ENCODE peak calls at places on chromosomes 11 and 22, in eight cellular contexts. One of them, this sample, is unnamed.

GRCh38 chr11:27705873-27706820 is 5.9 kb upstream of the BDNF start:
- DNase-seq in SK-N-SH: peak; percentile 71
- DNase-seq in suprapubic skin: peak; percentile 50
- DNase-seq in transverse colon: no peak
- DNase-seq in stomach: no peak
- DNase-seq in A549: peak; percentile 53
- DNase-seq in tibial nerve: no peak
- DNase-seq in sigmoid colon: no peak
- DNase-seq in this sample: no peak

GRCh38 chr11:118842369-118842768 is 41.3 kb upstream of the CXCR5 start:
- DNase-seq in transverse colon: no peak
- DNase-seq in sigmoid colon: no peak
- DNase-seq in stomach: no peak
- DNase-seq in tibial nerve: no peak
- DNase-seq in suprapubic skin: no peak
- DNase-seq in SK-N-SH: no peak
- DNase-seq in A549: no peak
- DNase-seq in this sample: no peak

GRCh38 chr11:126502982-126503381 is 147.5 kb downstream of the ST3GAL4 start:
- DNase-seq in transverse colon: no peak
- DNase-seq in stomach: no peak
- DNase-seq in SK-N-SH: no peak
- DNase-seq in A549: no peak
- DNase-seq in sigmoid colon: peak; percentile 44
- DNase-seq in tibial nerve: no peak
- DNase-seq in suprapubic skin: no peak
- DNase-seq in this sample: no peak

GRCh38 chr11:35235944-35236666 is 97.1 kb downstream of the CD44 start:
- DNase-seq in transverse colon: peak; percentile 68
- DNase-seq in stomach: peak; percentile 72
- DNase-seq in tibial nerve: no peak
- DNase-seq in SK-N-SH: no peak
- DNase-seq in A549: peak; percentile 54
- DNase-seq in suprapubic skin: no peak
- DNase-seq in sigmoid colon: no peak
- DNase-seq in this sample: no peak

GRCh38 chr11:31499576-31500178 is 9.7 kb downstream of the IMMP1L start:
- DNase-seq in transverse colon: no peak
- DNase-seq in sigmoid colon: no peak
- DNase-seq in suprapubic skin: no peak
- DNase-seq in A549: no peak
- DNase-seq in SK-N-SH: no peak
- DNase-seq in stomach: no peak
- DNase-seq in tibial nerve: no peak
- DNase-seq in this sample: no peak

GRCh38 chr11:2724653-2725366 is 25.0 kb upstream of the KCNQ1OT1 start:
- DNase-seq in suprapubic skin: no peak
- DNase-seq in SK-N-SH: no peak
- DNase-seq in sigmoid colon: peak; percentile 79
- DNase-seq in A549: no peak
- DNase-seq in transverse colon: no peak
- DNase-seq in tibial nerve: peak; percentile 52
- DNase-seq in stomach: no peak
- DNase-seq in this sample: peak; percentile 54

GRCh38 chr11:107563702-107564101 is 1.8 kb downstream of the ALKBH8 start:
- DNase-seq in suprapubic skin: no peak
- DNase-seq in tibial nerve: no peak
- DNase-seq in stomach: no peak
- DNase-seq in transverse colon: peak; percentile 16
- DNase-seq in A549: peak; percentile 44
- DNase-seq in sigmoid colon: no peak
- DNase-seq in SK-N-SH: peak; percentile 42
- DNase-seq in this sample: peak; percentile 35

GRCh38 chr11:3106736-3107524 is 49.7 kb upstream of the CARS1 start:
- DNase-seq in sigmoid colon: peak; percentile 63
- DNase-seq in transverse colon: no peak
- DNase-seq in SK-N-SH: peak; percentile 23
- DNase-seq in stomach: peak; percentile 20
- DNase-seq in suprapubic skin: no peak
- DNase-seq in tibial nerve: no peak
- DNase-seq in A549: no peak
- DNase-seq in this sample: no peak

GRCh38 chr11:2975594-2975993 is 16.5 kb downstream of the NAP1L4 start:
- DNase-seq in tibial nerve: no peak
- DNase-seq in transverse colon: no peak
- DNase-seq in suprapubic skin: no peak
- DNase-seq in sigmoid colon: no peak
- DNase-seq in SK-N-SH: peak; percentile 44
- DNase-seq in stomach: peak; percentile 32
- DNase-seq in A549: peak; percentile 67
- DNase-seq in this sample: no peak

GRCh38 chr22:25940479-25940878 is 198.5 kb downstream of the MYO18B start:
- DNase-seq in SK-N-SH: no peak
- DNase-seq in suprapubic skin: no peak
- DNase-seq in tibial nerve: no peak
- DNase-seq in A549: no peak
- DNase-seq in transverse colon: no peak
- DNase-seq in stomach: no peak
- DNase-seq in sigmoid colon: no peak
- DNase-seq in this sample: no peak

GRCh38 chr11:68010058-68011041 is at the start of gene ALDH3B1:
- DNase-seq in tibial nerve: peak; percentile 97
- DNase-seq in A549: peak; percentile 97
- DNase-seq in stomach: peak; percentile 95
- DNase-seq in SK-N-SH: peak; percentile 52
- DNase-seq in suprapubic skin: peak; percentile 98
- DNase-seq in transverse colon: peak; percentile 92
- DNase-seq in sigmoid colon: peak; percentile 96
- DNase-seq in this sample: peak; percentile 74

GRCh38 chr22:49400136-49400865 is 427.4 kb downstream of the BRD1 start:
- DNase-seq in stomach: peak; percentile 10
- DNase-seq in transverse colon: no peak
- DNase-seq in SK-N-SH: no peak
- DNase-seq in suprapubic skin: peak; percentile 77
- DNase-seq in A549: no peak
- DNase-seq in tibial nerve: no peak
- DNase-seq in sigmoid colon: peak; percentile 56
- DNase-seq in this sample: no peak

GRCh38 chr22:20268350-20269012 is 363 bp upstream of the RTN4R start:
- DNase-seq in tibial nerve: no peak
- DNase-seq in transverse colon: peak; percentile 68
- DNase-seq in suprapubic skin: no peak
- DNase-seq in stomach: peak; percentile 75
- DNase-seq in A549: peak; percentile 44
- DNase-seq in sigmoid colon: no peak
- DNase-seq in SK-N-SH: peak; percentile 90
- DNase-seq in this sample: peak; percentile 58

GRCh38 chr22:43152355-43153071 is 1.2 kb downstream of the TSPO start:
- DNase-seq in A549: peak; percentile 55
- DNase-seq in sigmoid colon: peak; percentile 88
- DNase-seq in stomach: peak; percentile 93
- DNase-seq in suprapubic skin: peak; percentile 89
- DNase-seq in transverse colon: peak; percentile 88
- DNase-seq in SK-N-SH: peak; percentile 68
- DNase-seq in tibial nerve: peak; percentile 53
- DNase-seq in this sample: peak; percentile 62

GRCh38 chr22:25754527-25755202 is 12.7 kb downstream of the MYO18B start:
- DNase-seq in A549: peak; percentile 60
- DNase-seq in transverse colon: peak; percentile 38
- DNase-seq in sigmoid colon: peak; percentile 91
- DNase-seq in SK-N-SH: no peak
- DNase-seq in suprapubic skin: no peak
- DNase-seq in tibial nerve: no peak
- DNase-seq in stomach: no peak
- DNase-seq in this sample: no peak

GRCh38 chr22:36454916-36455570 is 26.4 kb downstream of the TXN2 start:
- DNase-seq in suprapubic skin: peak; percentile 96
- DNase-seq in transverse colon: peak; percentile 98
- DNase-seq in A549: peak; percentile 94
- DNase-seq in stomach: peak; percentile 97
- DNase-seq in tibial nerve: peak; percentile 78
- DNase-seq in SK-N-SH: peak; percentile 96
- DNase-seq in sigmoid colon: peak; percentile 97
- DNase-seq in this sample: peak; percentile 95

GRCh38 chr11:19713221-19714092 is 820 bp downstream of the NAV2 start:
- DNase-seq in sigmoid colon: peak; percentile 73
- DNase-seq in stomach: no peak
- DNase-seq in suprapubic skin: no peak
- DNase-seq in A549: no peak
- DNase-seq in transverse colon: no peak
- DNase-seq in tibial nerve: no peak
- DNase-seq in SK-N-SH: peak; percentile 34
- DNase-seq in this sample: no peak

DNA sequence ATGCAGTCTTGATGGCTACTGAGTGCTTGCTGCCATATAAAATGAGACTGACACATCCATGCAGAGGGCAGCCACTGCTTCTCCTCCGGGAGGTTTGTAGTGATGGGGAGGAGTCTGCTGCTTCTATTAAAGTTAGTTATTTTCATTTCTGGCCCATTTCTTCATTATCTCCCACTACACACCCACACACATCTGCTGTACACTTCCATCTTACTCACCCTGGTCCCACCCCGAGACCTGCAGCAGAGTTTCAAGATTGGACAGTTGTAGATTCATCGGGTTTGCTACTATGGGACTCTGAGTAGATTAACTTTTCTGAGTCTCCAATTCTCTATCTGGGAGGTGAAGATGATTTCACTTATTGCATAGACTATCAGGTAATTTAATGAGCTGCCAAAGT is 176.2 kb upstream of the SNX19 start:
- DNase-seq in suprapubic skin: no peak
- DNase-seq in stomach: no peak
- DNase-seq in SK-N-SH: no peak
- DNase-seq in transverse colon: no peak
- DNase-seq in tibial nerve: no peak
- DNase-seq in sigmoid colon: no peak
- DNase-seq in A549: no peak
- DNase-seq in this sample: no peak
- TF ChIP-seq EP300 in suprapubic skin: no peak
- TF ChIP-seq EP300 in stomach: no peak
- TF ChIP-seq EP300 in SK-N-SH: no peak
- TF ChIP-seq EP300 in transverse colon: no peak
- TF ChIP-seq EP300 in tibial nerve: no peak
- TF ChIP-seq EP300 in sigmoid colon: no peak
- TF ChIP-seq EP300 in A549: no peak
- TF ChIP-seq EP300 in this sample: no peak

DNA sequence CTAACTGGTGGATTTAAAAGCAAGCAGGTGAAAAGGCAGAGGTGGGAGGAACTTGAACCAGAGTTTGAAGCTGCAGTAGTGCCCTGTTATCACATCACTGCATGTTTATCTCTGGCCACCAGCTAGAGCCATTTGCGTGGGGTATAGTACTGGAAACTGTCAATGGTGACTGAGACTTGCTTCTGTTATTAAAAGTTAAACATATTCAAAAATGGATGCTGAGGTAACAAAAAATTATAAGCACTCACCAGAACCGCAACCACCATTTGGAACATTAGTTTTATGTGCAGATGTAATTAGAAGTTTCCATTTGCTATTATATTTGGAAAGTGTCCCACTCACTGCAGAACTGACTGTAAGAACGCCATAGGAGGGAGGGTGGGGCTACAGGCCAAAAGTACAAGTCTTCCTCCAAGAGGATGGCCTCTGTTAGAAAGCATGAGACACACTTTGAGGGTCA is 1.2 kb upstream of the CD59 start:
- DNase-seq in SK-N-SH: no peak
- DNase-seq in transverse colon: no peak
- DNase-seq in tibial nerve: no peak
- DNase-seq in sigmoid colon: no peak
- DNase-seq in stomach: no peak
- DNase-seq in suprapubic skin: no peak
- DNase-seq in A549: no peak
- DNase-seq in this sample: no peak
- H3K27ac ChIP-seq in SK-N-SH: peak overlapping the region; percentile 94
- H3K27ac ChIP-seq in transverse colon: peak overlapping the region; percentile 96
- H3K27ac ChIP-seq in tibial nerve: peak overlapping the region; percentile 91
- H3K27ac ChIP-seq in sigmoid colon: peak overlapping the region; percentile 82
- H3K27ac ChIP-seq in stomach: peak overlapping the region; percentile 93
- H3K27ac ChIP-seq in suprapubic skin: peak overlapping the region; percentile 99
- H3K27ac ChIP-seq in A549: peak overlapping the region; percentile 93
- H3K27ac ChIP-seq in this sample: no peak overlapping the region

GRCh38 chr22:46592390-46592872 is 27.8 kb upstream of the GRAMD4 start:
- DNase-seq in A549: no peak
- DNase-seq in transverse colon: peak; percentile 71
- DNase-seq in sigmoid colon: peak; percentile 70
- DNase-seq in suprapubic skin: no peak
- DNase-seq in SK-N-SH: no peak
- DNase-seq in stomach: no peak
- DNase-seq in tibial nerve: no peak
- DNase-seq in this sample: no peak
- TF ChIP-seq EP300 in A549: no peak
- TF ChIP-seq EP300 in transverse colon: no peak
- TF ChIP-seq EP300 in sigmoid colon: no peak
- TF ChIP-seq EP300 in suprapubic skin: no peak
- TF ChIP-seq EP300 in SK-N-SH: no peak
- TF ChIP-seq EP300 in stomach: no peak
- TF ChIP-seq EP300 in tibial nerve: no peak
- TF ChIP-seq EP300 in this sample: no peak

GRCh38 chr11:69814411-69814810 is 4.8 kb downstream of the FGF3 start:
- DNase-seq in transverse colon: no peak
- DNase-seq in A549: no peak
- DNase-seq in SK-N-SH: no peak
- DNase-seq in sigmoid colon: no peak
- DNase-seq in tibial nerve: no peak
- DNase-seq in suprapubic skin: no peak
- DNase-seq in stomach: no peak
- DNase-seq in this sample: no peak

GRCh38 chr11:69813839-69814238 is 5.4 kb downstream of the FGF3 start:
- DNase-seq in transverse colon: no peak
- DNase-seq in sigmoid colon: no peak
- DNase-seq in A549: no peak
- DNase-seq in SK-N-SH: no peak
- DNase-seq in stomach: no peak
- DNase-seq in suprapubic skin: no peak
- DNase-seq in tibial nerve: no peak
- DNase-seq in this sample: no peak

GRCh38 chr11:69815973-69816372 is 3.2 kb downstream of the FGF3 start:
- DNase-seq in sigmoid colon: no peak
- DNase-seq in transverse colon: no peak
- DNase-seq in SK-N-SH: no peak
- DNase-seq in suprapubic skin: no peak
- DNase-seq in tibial nerve: no peak
- DNase-seq in stomach: no peak
- DNase-seq in A549: no peak
- DNase-seq in this sample: no peak

GRCh38 chr11:69816671-69817070 is 2.5 kb downstream of the FGF3 start:
- DNase-seq in A549: no peak
- DNase-seq in suprapubic skin: no peak
- DNase-seq in stomach: no peak
- DNase-seq in tibial nerve: no peak
- DNase-seq in transverse colon: no peak
- DNase-seq in sigmoid colon: no peak
- DNase-seq in SK-N-SH: peak; percentile 78
- DNase-seq in this sample: no peak

DNA sequence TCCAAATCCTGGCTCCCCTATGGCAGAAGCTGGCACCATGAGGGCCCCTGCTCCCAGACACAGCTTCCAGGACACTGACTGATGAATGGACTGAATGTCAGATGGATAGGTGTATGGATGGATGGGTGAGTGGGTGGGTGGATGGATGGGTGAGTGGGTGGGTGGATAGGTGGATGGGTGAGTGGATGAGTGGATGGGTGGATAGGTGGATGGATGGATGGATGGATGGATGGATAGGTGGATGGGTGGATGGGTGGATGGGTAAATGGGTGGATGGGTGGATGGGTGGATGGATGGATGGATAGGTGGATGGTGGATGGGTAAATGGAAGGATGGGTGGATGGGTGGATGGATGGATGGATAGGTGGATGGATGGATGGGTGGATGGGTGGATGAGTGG is 4.3 kb downstream of the FGF3 start:
- DNase-seq in suprapubic skin: no peak
- DNase-seq in tibial nerve: no peak
- DNase-seq in sigmoid colon: no peak
- DNase-seq in A549: no peak
- DNase-seq in transverse colon: no peak
- DNase-seq in stomach: no peak
- DNase-seq in SK-N-SH: no peak
- DNase-seq in this sample: no peak
- H3K27ac ChIP-seq in suprapubic skin: no peak overlapping the region
- H3K27ac ChIP-seq in tibial nerve: no peak overlapping the region
- H3K27ac ChIP-seq in sigmoid colon: no peak overlapping the region
- H3K27ac ChIP-seq in A549: no peak overlapping the region
- H3K27ac ChIP-seq in transverse colon: no peak overlapping the region
- H3K27ac ChIP-seq in stomach: no peak overlapping the region
- H3K27ac ChIP-seq in SK-N-SH: no peak overlapping the region
- H3K27ac ChIP-seq in this sample: no peak overlapping the region

This sample was measured in ovary.